ENCODE peak calls at places on chromosome 4, in ten cellular contexts. I is astrocyte; P is neural crest cell; G is DND-41; V is vagina; C is bronchial epithelial cell; S is lower lobe of right lung; K is CD8-positive, alpha-beta T cell; B is brain microvascular endothelial cell; H is astrocyte of the spinal cord. R is an unnamed sample.

GRCh38 chr4:118757761-118758213 is 72.6 kb downstream of the METTL14 start:
- DNase-seq in I (no peak), P (no peak), G (no peak), V (no peak), C (peak), S (no peak), K (no peak), B (no peak), H (peak), R (no peak)

GRCh38 chr4:120111745-120112144 is 45.1 kb upstream of the MAD2L1 start:
- DNase-seq in I (no peak), P (no peak), G (no peak), V (no peak), C (no peak), S (no peak), K (no peak), B (no peak), H (no peak), R (no peak)

GRCh38 chr4:7956306-7957112 is 16.8 kb upstream of the AFAP1 start:
- DNase-seq in I (peak), P (no peak), G (no peak), V (no peak), C (peak), S (no peak), K (no peak), B (no peak), H (peak), R (no peak)

GRCh38 chr4:26000274-26000950 is 86.4 kb downstream of the SMIM20 start:
- DNase-seq in I (peak), P (no peak), G (no peak), V (peak), C (no peak), S (no peak), K (no peak), B (peak), H (peak), R (no peak)

GRCh38 chr4:168604496-168605373 is 107.9 kb downstream of the PALLD start:
- DNase-seq in I (peak), P (no peak), G (no peak), V (no peak), C (peak), S (no peak), K (no peak), B (peak), H (peak), R (no peak)

GRCh38 chr4:76926841-76927240 is 22.7 kb upstream of the SEPTIN11 start:
- DNase-seq in I (no peak), P (no peak), G (no peak), V (no peak), C (no peak), S (no peak), K (no peak), B (no peak), H (no peak), R (no peak)

GRCh38 chr4:101142259-101142658 is 205.1 kb downstream of the PPP3CA start:
- DNase-seq in I (no peak), P (no peak), G (no peak), V (no peak), C (no peak), S (no peak), K (no peak), B (no peak), H (no peak), R (no peak)

GRCh38 chr4:127188847-127189246 is 443.9 kb upstream of the INTU start:
- DNase-seq in I (peak), P (no peak), G (no peak), V (no peak), C (peak), S (no peak), K (no peak), B (no peak), H (peak), R (no peak)

GRCh38 chr4:2135083-2135482 is 76.0 kb downstream of the NAT8L start:
- DNase-seq in I (peak), P (no peak), G (peak), V (no peak), C (no peak), S (no peak), K (no peak), B (peak), H (peak), R (no peak)

GRCh38 chr4:78481180-78481579 is 70.4 kb upstream of the ANXA3 start:
- DNase-seq in I (peak), P (no peak), G (no peak), V (no peak), C (peak), S (no peak), K (no peak), B (peak), H (peak), R (no peak)

GRCh38 chr4:14545796-14546195 is 456.5 kb upstream of the CPEB2 start:
- DNase-seq in I (no peak), P (no peak), G (no peak), V (no peak), C (no peak), S (no peak), K (no peak), B (no peak), H (no peak), R (no peak)

GRCh38 chr4:129676934-129677333 is 581.0 kb downstream of the C4orf33 start:
- DNase-seq in I (no peak), P (no peak), G (no peak), V (no peak), C (no peak), S (no peak), K (no peak), B (no peak), H (no peak), R (no peak)

GRCh38 chr4:17447056-17447455 is 64.8 kb downstream of the QDPR start:
- DNase-seq in I (peak), P (no peak), G (no peak), V (no peak), C (no peak), S (no peak), K (no peak), B (peak), H (peak), R (no peak)

GRCh38 chr4:5956285-5957021 is 61.8 kb downstream of the C4orf50 start:
- DNase-seq in I (no peak), P (peak), G (no peak), V (no peak), C (no peak), S (no peak), K (no peak), B (no peak), H (no peak), R (peak)

GRCh38 chr4:1115528-1116293 is 2.3 kb upstream of the RNF212 start:
- DNase-seq in I (no peak), P (no peak), G (no peak), V (no peak), C (peak), S (no peak), K (no peak), B (no peak), H (no peak), R (no peak)

GRCh38 chr4:79666875-79667274 is 258.8 kb upstream of the GK2 start:
- DNase-seq in I (no peak), P (no peak), G (no peak), V (no peak), C (no peak), S (no peak), K (no peak), B (no peak), H (no peak), R (no peak)

GRCh38 chr4:11847161-11847560 is 418.5 kb upstream of the HS3ST1 start:
- DNase-seq in I (no peak), P (no peak), G (no peak), V (no peak), C (no peak), S (no peak), K (no peak), B (no peak), H (no peak), R (no peak)

GRCh38 chr4:13750594-13750993 is 123.1 kb upstream of the BOD1L1 start:
- DNase-seq in I (no peak), P (no peak), G (no peak), V (no peak), C (peak), S (no peak), K (no peak), B (no peak), H (no peak), R (no peak)

GRCh38 chr4:66430856-66431255 is 760.6 kb upstream of the EPHA5 start:
- DNase-seq in I (peak), P (no peak), G (no peak), V (no peak), C (peak), S (no peak), K (no peak), B (peak), H (peak), R (no peak)

GRCh38 chr4:140884431-140885058 is 128.4 kb upstream of the TBC1D9 start:
- DNase-seq in I (peak), P (peak), G (peak), V (no peak), C (peak), S (no peak), K (no peak), B (peak), H (peak), R (peak)

GRCh38 chr4:146500216-146500615 is 21.5 kb downstream of the SLC10A7 start:
- DNase-seq in I (no peak), P (no peak), G (no peak), V (no peak), C (no peak), S (no peak), K (no peak), B (no peak), H (no peak), R (no peak)

GRCh38 chr4:25080571-25080970 is 49.8 kb upstream of the LGI2 start:
- DNase-seq in I (no peak), P (no peak), G (no peak), V (no peak), C (no peak), S (no peak), K (no peak), B (no peak), H (no peak), R (no peak)

GRCh38 chr4:2933566-2934076 is 29.6 kb downstream of the NOP14 start:
- DNase-seq in I (no peak), P (no peak), G (no peak), V (peak), C (no peak), S (no peak), K (no peak), B (no peak), H (no peak), R (no peak)

GRCh38 chr4:11446156-11446811 is 17.6 kb upstream of the HS3ST1 start:
- DNase-seq in I (peak), P (no peak), G (no peak), V (no peak), C (no peak), S (no peak), K (no peak), B (peak), H (peak), R (no peak)

GRCh38 chr4:88528861-88529260 is 5.3 kb upstream of the PYURF start:
- DNase-seq in I (no peak), P (no peak), G (no peak), V (no peak), C (no peak), S (no peak), K (no peak), B (no peak), H (no peak), R (no peak)
- TF ChIP-seq CTCF in I (no peak), P (peak), G (no peak), V (no peak), C (no peak), S (no peak), K (no peak), B (no peak), H (no peak), R (no peak)

GRCh38 chr4:186666252-186666651 is 57.4 kb downstream of the FAT1 start:
- DNase-seq in I (no peak), P (no peak), G (no peak), V (no peak), C (no peak), S (no peak), K (no peak), B (no peak), H (no peak), R (no peak)

GRCh38 chr4:186666750-186667149 is 56.9 kb downstream of the FAT1 start:
- DNase-seq in I (no peak), P (no peak), G (no peak), V (no peak), C (peak), S (no peak), K (no peak), B (no peak), H (no peak), R (no peak)

GRCh38 chr4:186669159-186669720 is 54.4 kb downstream of the FAT1 start:
- DNase-seq in I (peak), P (no peak), G (no peak), V (no peak), C (peak), S (no peak), K (no peak), B (peak), H (peak), R (peak)

DNA sequence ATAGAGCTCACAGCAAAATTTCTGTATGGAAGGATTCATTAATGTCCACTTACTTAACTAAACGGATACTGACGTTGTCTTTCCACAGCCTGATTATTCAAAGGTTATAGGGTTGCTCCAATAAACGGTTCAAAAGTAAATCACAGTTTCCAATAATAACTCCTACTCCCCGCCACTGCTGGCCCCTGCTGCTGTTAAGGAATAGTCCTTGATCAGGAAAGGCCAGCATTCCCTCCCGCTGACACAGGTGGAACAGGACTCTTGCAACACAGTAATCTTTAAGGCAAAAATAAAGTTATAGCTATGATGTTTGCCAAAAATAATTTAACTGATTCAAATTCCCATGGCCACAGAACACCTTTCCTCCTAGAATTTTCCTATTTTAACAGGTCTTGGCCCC is 53.9 kb downstream of the FAT1 start:
- DNase-seq in I (peak), P (no peak), G (no peak), V (no peak), C (no peak), S (no peak), K (no peak), B (no peak), H (no peak), R (no peak)
- TF ChIP-seq CTCF in I (no peak), P (no peak), G (no peak), V (no peak), C (no peak), S (no peak), K (no peak), B (no peak), H (no peak), R (no peak)

GRCh38 chr4:150960079-150960478 is 55.0 kb downstream of the LRBA start:
- DNase-seq in I (no peak), P (no peak), G (no peak), V (no peak), C (peak), S (no peak), K (no peak), B (peak), H (no peak), R (no peak)
- TF ChIP-seq CTCF in I (peak), P (peak), G (peak), V (no peak), C (peak), S (peak), K (no peak), B (peak), H (peak), R (peak)

DNA sequence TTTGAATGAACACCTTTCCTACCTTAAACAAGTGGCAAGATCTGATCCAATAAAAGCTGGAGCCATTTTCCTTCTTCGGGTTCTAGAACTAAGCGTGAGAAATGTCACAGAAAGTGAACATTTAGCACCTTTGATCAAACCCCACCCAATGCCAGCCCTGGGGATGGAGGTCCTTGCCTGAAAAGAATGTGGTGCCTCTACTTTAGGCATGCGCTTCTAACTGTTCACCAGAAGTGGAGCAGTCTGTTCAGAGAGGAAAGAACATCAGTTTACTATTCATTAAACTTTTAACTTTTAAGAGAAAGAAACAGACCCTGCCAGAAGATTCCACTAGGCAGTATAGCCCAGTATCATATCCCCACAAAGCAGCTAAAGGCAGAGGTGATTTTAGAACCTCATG is 75.9 kb downstream of the INTS12 start:
- DNase-seq in I (no peak), P (no peak), G (no peak), V (no peak), C (no peak), S (no peak), K (no peak), B (no peak), H (no peak), R (no peak)
- TF ChIP-seq CTCF in I (no peak), P (no peak), G (no peak), V (no peak), C (no peak), S (no peak), K (no peak), B (no peak), H (no peak), R (no peak)

GRCh38 chr4:179664628-179665027 is 2222.4 kb upstream of the AGA start:
- DNase-seq in I (no peak), P (no peak), G (no peak), V (no peak), C (no peak), S (no peak), K (no peak), B (no peak), H (no peak), R (no peak)
- TF ChIP-seq CTCF in I (no peak), P (no peak), G (no peak), V (no peak), C (no peak), S (no peak), K (no peak), B (no peak), H (no peak), R (no peak)

GRCh38 chr4:188372051-188372450 is 232.8 kb downstream of the TRIML1 start:
- DNase-seq in I (no peak), P (no peak), G (no peak), V (no peak), C (peak), S (no peak), K (no peak), B (no peak), H (peak), R (no peak)

GRCh38 chr4:188372856-188373255 is 233.6 kb downstream of the TRIML1 start:
- DNase-seq in I (peak), P (no peak), G (no peak), V (no peak), C (no peak), S (no peak), K (no peak), B (no peak), H (no peak), R (no peak)

GRCh38 chr4:188370781-188371180 is 231.5 kb downstream of the TRIML1 start:
- DNase-seq in I (no peak), P (no peak), G (no peak), V (no peak), C (no peak), S (no peak), K (no peak), B (no peak), H (no peak), R (no peak)

GRCh38 chr4:188374870-188375269 is 235.6 kb downstream of the TRIML1 start:
- DNase-seq in I (no peak), P (no peak), G (no peak), V (no peak), C (no peak), S (no peak), K (no peak), B (no peak), H (no peak), R (no peak)
- TF ChIP-seq CTCF in I (no peak), P (no peak), G (no peak), V (no peak), C (no peak), S (no peak), K (no peak), B (no peak), H (no peak), R (no peak)

DNA sequence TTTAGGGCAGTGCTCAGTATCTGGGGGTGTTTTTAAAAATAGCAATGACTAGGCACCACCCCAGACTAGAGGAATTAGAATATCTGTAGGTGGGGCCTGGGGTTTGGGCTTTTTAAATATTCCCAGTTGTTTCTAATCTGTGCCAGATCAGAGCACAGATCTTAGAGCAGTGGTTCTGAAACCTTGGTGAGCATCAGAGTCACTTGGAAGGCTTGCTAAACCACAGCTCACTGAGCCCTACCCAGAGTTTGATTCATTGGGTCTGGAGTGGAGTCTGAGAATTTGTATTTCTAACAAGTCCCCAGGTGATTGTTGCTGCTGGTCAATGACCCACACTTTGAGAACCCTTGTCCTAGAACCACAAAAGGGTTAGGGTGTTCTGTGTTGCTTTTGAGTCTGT is 16.7 kb downstream of the HADH start:
- DNase-seq in I (peak), P (no peak), G (no peak), V (no peak), C (no peak), S (no peak), K (no peak), B (no peak), H (no peak), R (no peak)
- TF ChIP-seq CTCF in I (no peak), P (no peak), G (no peak), V (no peak), C (no peak), S (no peak), K (no peak), B (no peak), H (no peak), R (no peak)

GRCh38 chr4:54945838-54946237 is 179.6 kb downstream of the KDR start:
- DNase-seq in I (no peak), P (no peak), G (no peak), V (no peak), C (no peak), S (no peak), K (no peak), B (peak), H (no peak), R (no peak)
- TF ChIP-seq CTCF in I (no peak), P (no peak), G (no peak), V (no peak), C (no peak), S (no peak), K (peak), B (peak), H (peak), R (no peak)

DNA sequence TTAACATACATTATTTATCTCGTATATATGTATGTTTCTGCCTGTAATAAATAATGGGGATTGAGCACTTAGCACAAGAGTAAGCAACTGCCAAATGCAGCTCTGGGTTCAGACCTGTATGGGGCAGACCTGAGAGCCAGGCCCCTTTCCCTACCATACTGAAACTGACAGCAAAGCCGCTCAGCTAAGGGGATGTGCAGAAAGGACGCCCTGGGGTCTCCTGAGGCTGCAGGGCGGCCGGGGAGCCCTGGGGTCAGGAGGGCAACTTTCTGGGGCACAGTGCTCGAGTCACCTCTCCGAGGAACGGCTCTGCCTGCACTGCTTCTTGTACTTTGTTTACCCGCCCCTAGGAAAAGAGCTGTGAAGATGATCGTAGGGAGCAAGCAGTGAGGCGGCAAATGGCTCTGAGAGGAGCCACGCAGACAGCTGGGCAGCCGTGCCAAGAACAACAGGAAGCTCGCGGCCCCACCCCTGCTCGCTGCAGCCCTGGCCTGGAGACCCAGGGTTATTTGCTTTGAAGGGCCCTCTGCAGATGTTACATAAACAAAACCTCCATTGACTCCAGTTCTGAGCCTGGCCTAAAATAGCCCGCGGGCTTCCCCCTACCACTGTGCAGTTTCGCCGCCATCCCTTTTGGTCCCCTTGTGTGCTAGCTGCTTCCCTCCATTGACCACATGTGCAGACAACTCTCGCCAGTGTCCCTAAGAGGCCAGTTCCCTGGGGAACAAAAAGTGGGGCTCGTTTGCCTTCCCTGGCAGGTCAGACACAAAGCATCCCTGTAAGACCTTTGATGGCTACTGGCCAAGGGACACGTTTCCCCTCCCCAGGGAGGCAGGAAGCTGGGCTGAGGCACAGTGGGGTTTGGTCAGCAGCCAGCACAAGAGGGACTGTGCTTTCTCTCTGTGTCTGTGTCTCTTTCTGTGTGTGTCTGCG is 111.3 kb upstream of the LNX1 start:
- DNase-seq in I (peak), P (peak), G (no peak), V (no peak), C (peak), S (peak), K (no peak), B (peak), H (peak), R (peak)
- TF ChIP-seq CTCF in I (no peak), P (peak), G (no peak), V (no peak), C (no peak), S (no peak), K (no peak), B (peak), H (peak), R (no peak)

R was measured in glutamatergic neuron.